ENCODE peak calls at places on chromosomes 3 and 15, in ten cellular contexts. One of them, this sample, is unnamed. For H3K4me1 and H3K9me3, the result is how much of the 10 kb centered on the place peaks cover.

GRCh38 chr3:27467545-27467944 is 16.6 kb downstream of the SLC4A7 start:
- DNase-seq in IMR-90: peak
- DNase-seq in HCT116: no peak
- DNase-seq in colonic mucosa: no peak
- DNase-seq in psoas muscle: no peak
- DNase-seq in left ventricle myocardium inferior: no peak
- DNase-seq in A549: peak
- DNase-seq in lower lobe of right lung: no peak
- DNase-seq in A673: peak
- DNase-seq in tibial artery: no peak
- DNase-seq in this sample: no peak

GRCh38 chr15:66854012-66854965 is 152.3 kb downstream of the SMAD6 start:
- DNase-seq in IMR-90: no peak
- DNase-seq in HCT116: no peak
- DNase-seq in colonic mucosa: peak
- DNase-seq in psoas muscle: no peak
- DNase-seq in left ventricle myocardium inferior: no peak
- DNase-seq in A549: no peak
- DNase-seq in lower lobe of right lung: no peak
- DNase-seq in A673: no peak
- DNase-seq in tibial artery: no peak
- DNase-seq in this sample: no peak

GRCh38 chr15:38558714-38559059 is 5.9 kb downstream of the RASGRP1 start:
- DNase-seq in IMR-90: peak
- DNase-seq in HCT116: no peak
- DNase-seq in colonic mucosa: no peak
- DNase-seq in psoas muscle: no peak
- DNase-seq in left ventricle myocardium inferior: no peak
- DNase-seq in A549: no peak
- DNase-seq in lower lobe of right lung: no peak
- DNase-seq in A673: no peak
- DNase-seq in tibial artery: no peak
- DNase-seq in this sample: no peak

GRCh38 chr15:51004103-51004536 is 90.6 kb downstream of the TNFAIP8L3 start:
- DNase-seq in IMR-90: peak
- DNase-seq in HCT116: no peak
- DNase-seq in colonic mucosa: no peak
- DNase-seq in psoas muscle: no peak
- DNase-seq in left ventricle myocardium inferior: no peak
- DNase-seq in A549: no peak
- DNase-seq in lower lobe of right lung: no peak
- DNase-seq in A673: no peak
- DNase-seq in tibial artery: no peak
- DNase-seq in this sample: no peak

GRCh38 chr3:172622916-172623700 is 87.8 kb downstream of the NCEH1 start:
- DNase-seq in IMR-90: peak
- DNase-seq in HCT116: no peak
- DNase-seq in colonic mucosa: peak
- DNase-seq in psoas muscle: no peak
- DNase-seq in left ventricle myocardium inferior: no peak
- DNase-seq in A549: no peak
- DNase-seq in lower lobe of right lung: no peak
- DNase-seq in A673: peak
- DNase-seq in tibial artery: no peak
- DNase-seq in this sample: no peak

GRCh38 chr3:37712918-37713819 is 148.5 kb upstream of the CTDSPL start:
- DNase-seq in IMR-90: peak
- DNase-seq in HCT116: no peak
- DNase-seq in colonic mucosa: no peak
- DNase-seq in psoas muscle: no peak
- DNase-seq in left ventricle myocardium inferior: no peak
- DNase-seq in A549: no peak
- DNase-seq in lower lobe of right lung: no peak
- DNase-seq in A673: no peak
- DNase-seq in tibial artery: no peak
- DNase-seq in this sample: no peak

GRCh38 chr3:110504901-110505300 is 566.7 kb upstream of the NECTIN3 start:
- DNase-seq in IMR-90: no peak
- DNase-seq in HCT116: no peak
- DNase-seq in colonic mucosa: no peak
- DNase-seq in psoas muscle: no peak
- DNase-seq in left ventricle myocardium inferior: no peak
- DNase-seq in A549: no peak
- DNase-seq in lower lobe of right lung: no peak
- DNase-seq in A673: no peak
- DNase-seq in tibial artery: no peak
- DNase-seq in this sample: no peak

GRCh38 chr3:4292301-4292700 is 10.9 kb upstream of the SETMAR start:
- DNase-seq in IMR-90: no peak
- DNase-seq in HCT116: no peak
- DNase-seq in colonic mucosa: no peak
- DNase-seq in psoas muscle: no peak
- DNase-seq in left ventricle myocardium inferior: no peak
- DNase-seq in A549: no peak
- DNase-seq in lower lobe of right lung: no peak
- DNase-seq in A673: no peak
- DNase-seq in tibial artery: no peak
- DNase-seq in this sample: no peak

GRCh38 chr3:32453346-32453745 is 49.3 kb downstream of the CMTM6 start:
- DNase-seq in IMR-90: peak
- DNase-seq in HCT116: no peak
- DNase-seq in colonic mucosa: peak
- DNase-seq in psoas muscle: no peak
- DNase-seq in left ventricle myocardium inferior: no peak
- DNase-seq in A549: no peak
- DNase-seq in lower lobe of right lung: no peak
- DNase-seq in A673: no peak
- DNase-seq in tibial artery: no peak
- DNase-seq in this sample: no peak

GRCh38 chr3:178455264-178455663 is 81.0 kb upstream of the KCNMB2 start:
- DNase-seq in IMR-90: no peak
- DNase-seq in HCT116: no peak
- DNase-seq in colonic mucosa: no peak
- DNase-seq in psoas muscle: no peak
- DNase-seq in left ventricle myocardium inferior: no peak
- DNase-seq in A549: no peak
- DNase-seq in lower lobe of right lung: no peak
- DNase-seq in A673: peak
- DNase-seq in tibial artery: no peak
- DNase-seq in this sample: no peak

GRCh38 chr15:80386151-80386550 is 18.0 kb upstream of the ARNT2 start:
- DNase-seq in IMR-90: no peak
- DNase-seq in HCT116: no peak
- DNase-seq in colonic mucosa: no peak
- DNase-seq in psoas muscle: no peak
- DNase-seq in left ventricle myocardium inferior: no peak
- DNase-seq in A549: no peak
- DNase-seq in lower lobe of right lung: no peak
- DNase-seq in A673: no peak
- DNase-seq in tibial artery: no peak
- DNase-seq in this sample: no peak

GRCh38 chr3:65342084-65342683 is 654.4 kb upstream of the ADAMTS9 start:
- DNase-seq in IMR-90: peak
- DNase-seq in HCT116: peak
- DNase-seq in colonic mucosa: peak
- DNase-seq in psoas muscle: no peak
- DNase-seq in left ventricle myocardium inferior: peak
- DNase-seq in A549: peak
- DNase-seq in lower lobe of right lung: peak
- DNase-seq in A673: peak
- DNase-seq in tibial artery: no peak
- DNase-seq in this sample: no peak

DNA sequence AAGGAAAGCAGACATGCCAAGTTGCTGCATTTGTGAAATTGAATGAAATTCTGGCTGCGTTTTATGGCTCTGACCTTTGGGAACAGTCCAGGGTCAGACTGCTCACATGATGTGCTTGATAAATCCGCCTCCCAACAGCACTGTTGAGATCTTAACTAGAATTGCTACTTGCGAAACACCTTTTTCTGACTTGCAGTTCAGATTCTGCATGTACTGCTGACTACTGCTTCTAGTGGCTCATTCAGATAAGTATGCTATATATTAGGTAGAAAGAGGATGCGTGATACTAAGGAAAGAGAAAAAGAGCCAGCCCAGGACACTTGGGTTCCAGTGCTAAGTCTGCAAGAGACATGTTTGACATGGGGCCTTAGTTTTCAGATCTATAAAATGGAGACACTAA is 129.4 kb downstream of the LPP start:
- DNase-seq in IMR-90: peak
- DNase-seq in HCT116: no peak
- DNase-seq in colonic mucosa: peak
- DNase-seq in psoas muscle: no peak
- DNase-seq in left ventricle myocardium inferior: no peak
- DNase-seq in A549: no peak
- DNase-seq in lower lobe of right lung: no peak
- DNase-seq in A673: no peak
- DNase-seq in tibial artery: peak
- DNase-seq in this sample: no peak
- TF ChIP-seq CTCF in IMR-90: no peak
- TF ChIP-seq CTCF in HCT116: no peak
- TF ChIP-seq CTCF in colonic mucosa: no peak
- TF ChIP-seq CTCF in psoas muscle: no peak
- TF ChIP-seq CTCF in left ventricle myocardium inferior: no peak
- TF ChIP-seq CTCF in A549: no peak
- TF ChIP-seq CTCF in lower lobe of right lung: no peak
- TF ChIP-seq CTCF in A673: no peak
- TF ChIP-seq CTCF in tibial artery: no peak
- TF ChIP-seq CTCF in this sample: no peak

GRCh38 chr3:99634881-99635280 is 3.5 kb upstream of the COL8A1 start:
- DNase-seq in IMR-90: peak
- DNase-seq in HCT116: no peak
- DNase-seq in colonic mucosa: no peak
- DNase-seq in psoas muscle: no peak
- DNase-seq in left ventricle myocardium inferior: no peak
- DNase-seq in A549: no peak
- DNase-seq in lower lobe of right lung: no peak
- DNase-seq in A673: no peak
- DNase-seq in tibial artery: no peak
- DNase-seq in this sample: no peak

GRCh38 chr3:99637381-99638111 is 848 bp upstream of the COL8A1 start:
- DNase-seq in IMR-90: peak
- DNase-seq in HCT116: no peak
- DNase-seq in colonic mucosa: no peak
- DNase-seq in psoas muscle: peak
- DNase-seq in left ventricle myocardium inferior: peak
- DNase-seq in A549: no peak
- DNase-seq in lower lobe of right lung: no peak
- DNase-seq in A673: peak
- DNase-seq in tibial artery: peak
- DNase-seq in this sample: no peak

GRCh38 chr3:99635348-99635747 is 3.0 kb upstream of the COL8A1 start:
- DNase-seq in IMR-90: no peak
- DNase-seq in HCT116: no peak
- DNase-seq in colonic mucosa: no peak
- DNase-seq in psoas muscle: no peak
- DNase-seq in left ventricle myocardium inferior: no peak
- DNase-seq in A549: no peak
- DNase-seq in lower lobe of right lung: no peak
- DNase-seq in A673: no peak
- DNase-seq in tibial artery: no peak
- DNase-seq in this sample: no peak

GRCh38 chr3:99638244-99638948 is at the start of gene COL8A1:
- DNase-seq in IMR-90: peak
- DNase-seq in HCT116: no peak
- DNase-seq in colonic mucosa: peak
- DNase-seq in psoas muscle: peak
- DNase-seq in left ventricle myocardium inferior: peak
- DNase-seq in A549: no peak
- DNase-seq in lower lobe of right lung: peak
- DNase-seq in A673: peak
- DNase-seq in tibial artery: peak
- DNase-seq in this sample: peak

DNA sequence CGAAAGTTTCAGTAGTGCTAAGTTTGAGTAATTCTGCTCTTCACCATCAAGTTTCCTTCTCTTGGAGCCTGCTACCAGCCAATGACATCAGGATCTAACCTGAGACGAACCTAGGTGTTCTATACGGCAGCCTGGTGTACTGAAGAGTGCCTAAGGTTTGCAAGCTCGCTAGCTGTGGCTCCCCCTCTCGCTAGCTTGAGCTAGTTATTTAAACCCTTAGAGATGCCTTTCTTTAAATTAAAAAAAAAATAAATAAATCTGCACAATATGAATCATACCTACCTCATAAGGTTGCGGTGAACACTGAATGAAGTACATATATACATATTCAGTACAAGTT is 1.4 kb upstream of the COL8A1 start:
- DNase-seq in IMR-90: no peak
- DNase-seq in HCT116: no peak
- DNase-seq in colonic mucosa: no peak
- DNase-seq in psoas muscle: no peak
- DNase-seq in left ventricle myocardium inferior: no peak
- DNase-seq in A549: no peak
- DNase-seq in lower lobe of right lung: no peak
- DNase-seq in A673: peak
- DNase-seq in tibial artery: no peak
- DNase-seq in this sample: no peak
- H3K4me1 ChIP-seq in IMR-90: under half
- H3K4me1 ChIP-seq in HCT116: under half
- H3K4me1 ChIP-seq in colonic mucosa: under half
- H3K4me1 ChIP-seq in psoas muscle: under half
- H3K4me1 ChIP-seq in left ventricle myocardium inferior: under half
- H3K4me1 ChIP-seq in A549: under half
- H3K4me1 ChIP-seq in lower lobe of right lung: under half
- H3K4me1 ChIP-seq in A673: under half
- H3K4me1 ChIP-seq in tibial artery: under half
- H3K4me1 ChIP-seq in this sample: under half

GRCh38 chr3:47359283-47359682 is 21.5 kb upstream of the PTPN23 start:
- DNase-seq in IMR-90: no peak
- DNase-seq in HCT116: no peak
- DNase-seq in colonic mucosa: no peak
- DNase-seq in psoas muscle: no peak
- DNase-seq in left ventricle myocardium inferior: no peak
- DNase-seq in A549: no peak
- DNase-seq in lower lobe of right lung: no peak
- DNase-seq in A673: no peak
- DNase-seq in tibial artery: no peak
- DNase-seq in this sample: no peak
- H3K9me3 ChIP-seq in IMR-90: under half
- H3K9me3 ChIP-seq in HCT116: under half
- H3K9me3 ChIP-seq in colonic mucosa: under half
- H3K9me3 ChIP-seq in psoas muscle: under half
- H3K9me3 ChIP-seq in left ventricle myocardium inferior: under half
- H3K9me3 ChIP-seq in A549: under half
- H3K9me3 ChIP-seq in lower lobe of right lung: under half
- H3K9me3 ChIP-seq in A673: under half
- H3K9me3 ChIP-seq in tibial artery: under half
- H3K9me3 ChIP-seq in this sample: under half

DNA sequence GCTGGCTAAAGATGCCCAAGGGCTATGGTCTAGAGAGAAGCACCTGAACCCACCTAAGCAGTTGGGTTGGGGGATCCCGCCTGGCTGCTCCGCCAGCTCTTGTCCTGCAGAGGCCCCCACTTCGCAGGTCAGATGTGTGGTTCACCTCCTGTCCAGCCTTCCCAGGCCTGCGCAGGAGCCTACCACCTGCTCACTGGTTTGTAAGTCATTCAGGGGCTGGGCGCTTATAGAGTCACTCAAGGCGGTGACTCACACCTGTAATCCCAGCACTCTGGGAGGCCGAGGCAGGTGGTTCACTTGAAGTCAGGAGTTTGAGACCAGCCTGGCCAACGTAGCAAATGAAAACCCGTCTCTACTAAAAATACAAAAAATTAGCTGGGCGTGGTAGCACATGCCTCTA is 3.9 kb upstream of the FURIN start:
- DNase-seq in IMR-90: no peak
- DNase-seq in HCT116: no peak
- DNase-seq in colonic mucosa: no peak
- DNase-seq in psoas muscle: no peak
- DNase-seq in left ventricle myocardium inferior: no peak
- DNase-seq in A549: no peak
- DNase-seq in lower lobe of right lung: no peak
- DNase-seq in A673: no peak
- DNase-seq in tibial artery: no peak
- DNase-seq in this sample: no peak
- TF ChIP-seq CTCF in IMR-90: no peak
- TF ChIP-seq CTCF in HCT116: no peak
- TF ChIP-seq CTCF in colonic mucosa: no peak
- TF ChIP-seq CTCF in psoas muscle: no peak
- TF ChIP-seq CTCF in left ventricle myocardium inferior: no peak
- TF ChIP-seq CTCF in A549: no peak
- TF ChIP-seq CTCF in lower lobe of right lung: no peak
- TF ChIP-seq CTCF in A673: no peak
- TF ChIP-seq CTCF in tibial artery: no peak
- TF ChIP-seq CTCF in this sample: no peak